ENCODE peak calls at places on chromosomes 2 and 18, in nine cellular contexts. Y is cardiac muscle cell, V is colonic mucosa, Q is choroid plexus epithelial cell, K is epithelial cell of esophagus, D is HFFc6, E is ovary, R is esophagus squamous epithelium, X is H9. P is an unnamed sample.

GRCh38 chr18:48590678-48591077 is 51.8 kb downstream of the CTIF start:
- DNase-seq in Y (no peak), V (no peak), Q (peak), K (peak), D (peak), E (no peak), R (no peak), X (no peak), P (no peak)

GRCh38 chr18:8052237-8052701 is 485.2 kb downstream of the PTPRM start:
- DNase-seq in Y (no peak), V (no peak), Q (no peak), K (peak), D (no peak), E (no peak), R (no peak), X (no peak), P (no peak)

GRCh38 chr2:113872201-113872600 is 17.7 kb upstream of the ACTR3 start:
- DNase-seq in Y (no peak), V (no peak), Q (no peak), K (no peak), D (peak), E (no peak), R (no peak), X (no peak), P (no peak)

GRCh38 chr2:157840568-157841156 is 35.5 kb downstream of the ACVR1 start:
- DNase-seq in Y (peak), V (no peak), Q (peak), K (no peak), D (no peak), E (peak), R (no peak), X (peak), P (no peak)

GRCh38 chr2:168687314-168687713 is 115.1 kb upstream of the NOSTRIN start:
- DNase-seq in Y (no peak), V (no peak), Q (peak), K (peak), D (peak), E (no peak), R (no peak), X (no peak), P (no peak)

GRCh38 chr18:26103579-26103978 is 13.2 kb upstream of the SS18 start:
- DNase-seq in Y (no peak), V (no peak), Q (peak), K (peak), D (no peak), E (no peak), R (no peak), X (peak), P (peak)

GRCh38 chr2:155372969-155373368 is 674.5 kb downstream of the KCNJ3 start:
- DNase-seq in Y (peak), V (no peak), Q (peak), K (peak), D (no peak), E (no peak), R (no peak), X (no peak), P (no peak)

GRCh38 chr2:46299365-46300263 is 2.4 kb downstream of the EPAS1 start:
- DNase-seq in Y (peak), V (peak), Q (peak), K (peak), D (peak), E (peak), R (no peak), X (peak), P (no peak)

GRCh38 chr2:41930807-41931566 is 116.8 kb upstream of the PKDCC start:
- DNase-seq in Y (no peak), V (no peak), Q (peak), K (no peak), D (no peak), E (no peak), R (no peak), X (no peak), P (no peak)

GRCh38 chr2:157460384-157460837 is 16.5 kb upstream of the CYTIP start:
- DNase-seq in Y (no peak), V (no peak), Q (no peak), K (peak), D (no peak), E (no peak), R (no peak), X (no peak), P (no peak)

GRCh38 chr2:96601382-96602292 is 36.5 kb downstream of the KANSL3 start:
- DNase-seq in Y (no peak), V (no peak), Q (no peak), K (no peak), D (no peak), E (no peak), R (no peak), X (no peak), P (no peak)

GRCh38 chr18:45900623-45901022 is 66.5 kb downstream of the EPG5 start:
- DNase-seq in Y (no peak), V (no peak), Q (no peak), K (no peak), D (no peak), E (no peak), R (no peak), X (no peak), P (no peak)

GRCh38 chr2:167843657-167844056 is 403.7 kb downstream of the STK39 start:
- DNase-seq in Y (no peak), V (no peak), Q (no peak), K (no peak), D (no peak), E (no peak), R (no peak), X (no peak), P (no peak)

GRCh38 chr2:64101141-64101591 is 43.1 kb downstream of the PELI1 start:
- DNase-seq in Y (no peak), V (no peak), Q (no peak), K (no peak), D (no peak), E (no peak), R (no peak), X (no peak), P (no peak)

GRCh38 chr2:96859338-96859649 is 1.5 kb upstream of the ANKRD39 start:
- DNase-seq in Y (no peak), V (peak), Q (no peak), K (no peak), D (no peak), E (peak), R (no peak), X (no peak), P (no peak)

GRCh38 chr2:176189666-176190641 is 1.5 kb downstream of the HOXD1 start:
- DNase-seq in Y (peak), V (no peak), Q (no peak), K (no peak), D (no peak), E (no peak), R (no peak), X (peak), P (no peak)

GRCh38 chr18:9739516-9739915 is 31.4 kb downstream of the RAB31 start:
- DNase-seq in Y (no peak), V (no peak), Q (no peak), K (no peak), D (no peak), E (no peak), R (no peak), X (no peak), P (no peak)

GRCh38 chr18:63515279-63515678 is 26.9 kb upstream of the SERPINB12 start:
- DNase-seq in Y (no peak), V (no peak), Q (no peak), K (no peak), D (no peak), E (no peak), R (no peak), X (no peak), P (no peak)
- TF ChIP-seq CTCF in Y (no peak), V (no peak), Q (peak), K (peak), D (peak), E (no peak), R (no peak), X (no peak), P (peak)

GRCh38 chr2:196739031-196739430 is 60.5 kb downstream of the GTF3C3 start:
- DNase-seq in Y (no peak), V (no peak), Q (no peak), K (no peak), D (no peak), E (no peak), R (no peak), X (no peak), P (no peak)
- TF ChIP-seq CTCF in Y (no peak), V (no peak), Q (no peak), K (no peak), D (no peak), E (no peak), R (no peak), X (no peak), P (no peak)

DNA sequence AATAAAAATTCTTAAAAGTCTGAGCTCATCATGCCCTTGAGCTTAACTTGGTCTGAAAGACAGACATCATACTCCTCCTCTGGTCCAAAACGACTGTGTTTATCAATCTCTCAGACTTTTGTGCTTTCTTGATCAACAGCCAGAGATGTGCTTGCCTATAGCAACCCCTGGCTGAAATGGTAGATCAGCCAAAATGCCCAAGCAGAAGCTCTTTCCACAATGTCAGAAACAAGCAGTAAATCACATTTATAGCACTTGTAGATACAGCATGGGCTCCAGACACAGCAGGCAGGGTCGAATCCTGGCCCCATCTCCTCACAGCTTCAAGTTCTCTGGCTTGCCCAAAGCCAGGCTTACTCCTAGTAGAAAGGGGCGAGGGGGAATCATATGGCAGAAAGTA is 110.4 kb upstream of the FOSL2 start:
- DNase-seq in Y (no peak), V (no peak), Q (no peak), K (no peak), D (no peak), E (no peak), R (no peak), X (no peak), P (no peak)
- TF ChIP-seq CTCF in Y (no peak), V (no peak), Q (no peak), K (no peak), D (no peak), E (no peak), R (no peak), X (no peak), P (no peak)

GRCh38 chr2:166112193-166112605 is 15.6 kb downstream of the SCN1A start:
- DNase-seq in Y (no peak), V (no peak), Q (no peak), K (peak), D (no peak), E (no peak), R (no peak), X (no peak), P (no peak)

GRCh38 chr2:166104773-166105172 is 23.0 kb downstream of the SCN1A start:
- DNase-seq in Y (no peak), V (no peak), Q (no peak), K (no peak), D (no peak), E (no peak), R (no peak), X (no peak), P (no peak)

GRCh38 chr2:166104084-166104483 is 23.7 kb downstream of the SCN1A start:
- DNase-seq in Y (no peak), V (no peak), Q (no peak), K (no peak), D (no peak), E (no peak), R (no peak), X (no peak), P (no peak)

DNA sequence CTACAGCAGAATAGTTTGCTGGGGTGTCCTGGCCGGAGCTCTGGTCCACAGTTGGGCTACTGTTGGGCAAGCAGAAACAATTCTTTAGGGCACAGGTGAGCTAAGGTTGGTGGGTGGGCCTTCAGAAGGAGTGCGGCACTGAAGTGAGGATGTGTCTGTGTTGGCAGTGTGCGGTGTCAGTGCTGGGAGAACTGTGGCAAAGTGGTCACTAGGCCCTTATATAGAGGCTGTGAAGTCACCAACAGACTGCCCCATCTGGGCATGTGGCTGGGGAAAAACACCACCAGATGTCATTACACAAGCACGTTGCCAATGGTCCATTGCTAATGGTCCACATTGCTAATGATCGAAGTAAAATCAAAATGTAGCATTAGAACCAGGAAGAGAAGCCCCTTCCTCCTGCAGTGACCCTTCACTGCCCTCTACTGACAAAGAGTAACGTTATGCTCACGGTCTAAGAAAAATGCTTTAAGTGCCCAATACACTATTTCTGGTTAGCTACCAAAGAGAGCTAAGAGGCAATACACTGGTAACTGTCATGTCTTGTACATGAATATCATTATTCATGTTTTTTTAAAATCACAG is 21.3 kb downstream of the SCN1A start:
- DNase-seq in Y (peak), V (no peak), Q (peak), K (no peak), D (no peak), E (no peak), R (no peak), X (peak), P (no peak)
- TF ChIP-seq CTCF in Y (peak), V (no peak), Q (peak), K (no peak), D (peak), E (no peak), R (no peak), X (peak), P (peak)

GRCh38 chr2:135422898-135423297 is 108.1 kb downstream of the ZRANB3 start:
- DNase-seq in Y (no peak), V (no peak), Q (no peak), K (no peak), D (no peak), E (no peak), R (no peak), X (no peak), P (no peak)

DNA sequence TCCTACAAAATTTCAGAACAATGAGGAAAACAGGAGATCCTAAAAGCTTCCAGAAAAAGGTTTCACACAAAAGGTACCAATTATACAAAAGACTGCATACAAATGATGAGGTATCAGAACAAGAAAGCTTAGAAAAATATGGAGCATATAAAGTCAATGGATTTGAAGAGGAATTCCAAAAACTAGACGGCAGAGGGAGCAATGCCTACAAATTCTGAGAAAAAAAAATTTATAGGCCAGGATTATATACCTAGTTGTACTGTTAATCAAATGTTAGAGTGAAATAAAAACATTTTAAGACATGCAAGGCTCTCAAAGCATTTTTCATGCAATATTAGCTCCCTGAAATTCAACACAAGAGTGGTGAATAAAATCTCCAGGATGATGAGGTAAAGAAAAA is 106.2 kb downstream of the ZRANB3 start:
- DNase-seq in Y (no peak), V (no peak), Q (peak), K (no peak), D (no peak), E (no peak), R (no peak), X (no peak), P (no peak)
- TF ChIP-seq CTCF in Y (no peak), V (no peak), Q (no peak), K (no peak), D (peak), E (no peak), R (no peak), X (no peak), P (no peak)